ENCODE peak calls at places on chromosomes 13 and 19, in four cellular contexts. One of them, this sample, is unnamed.

GRCh38 chr13:66492479-66492878 is 737.7 kb downstream of the PCDH9 start:
- DNase-seq in Peyer's patch: no peak
- DNase-seq in stomach: no peak
- DNase-seq in H1: no peak
- DNase-seq in this sample: no peak

GRCh38 chr19:29259153-29259552 is 46.2 kb upstream of the UQCRFS1 start:
- DNase-seq in H1: no peak
- DNase-seq in Peyer's patch: no peak
- DNase-seq in stomach: no peak
- DNase-seq in this sample: no peak

GRCh38 chr19:48341006-48341405 is 15.7 kb downstream of the EMP3 start:
- DNase-seq in H1: no peak
- DNase-seq in stomach: no peak
- DNase-seq in Peyer's patch: no peak
- DNase-seq in this sample: no peak

GRCh38 chr19:47489072-47489914 is 5.3 kb upstream of the KPTN start:
- DNase-seq in Peyer's patch: no peak
- DNase-seq in H1: no peak
- DNase-seq in stomach: no peak
- DNase-seq in this sample: no peak

GRCh38 chr19:28727133-28727834 is 485.7 kb downstream of the UQCRFS1 start:
- DNase-seq in stomach: no peak
- DNase-seq in Peyer's patch: no peak
- DNase-seq in H1: peak; percentile 43
- DNase-seq in this sample: no peak

GRCh38 chr19:39110263-39110967 is 15.2 kb upstream of the PAK4 start:
- DNase-seq in Peyer's patch: peak; percentile 72
- DNase-seq in stomach: peak; percentile 81
- DNase-seq in H1: no peak
- DNase-seq in this sample: no peak

GRCh38 chr13:79060216-79060615 is 345.8 kb downstream of the RBM26 start:
- DNase-seq in H1: no peak
- DNase-seq in stomach: no peak
- DNase-seq in Peyer's patch: no peak
- DNase-seq in this sample: no peak

GRCh38 chr13:39599842-39600241 is 3.2 kb downstream of the LHFPL6 start:
- DNase-seq in H1: no peak
- DNase-seq in Peyer's patch: no peak
- DNase-seq in stomach: no peak
- DNase-seq in this sample: no peak

GRCh38 chr19:34475026-34475974 is 6.3 kb upstream of the WTIP start:
- DNase-seq in Peyer's patch: no peak
- DNase-seq in stomach: no peak
- DNase-seq in H1: no peak
- DNase-seq in this sample: no peak

GRCh38 chr13:80840313-80840976 is 499.5 kb upstream of the SPRY2 start:
- DNase-seq in H1: no peak
- DNase-seq in stomach: no peak
- DNase-seq in Peyer's patch: no peak
- DNase-seq in this sample: no peak

GRCh38 chr13:98022210-98022609 is 68.7 kb downstream of the IPO5 start:
- DNase-seq in Peyer's patch: no peak
- DNase-seq in stomach: no peak
- DNase-seq in H1: no peak
- DNase-seq in this sample: peak; percentile 35

GRCh38 chr13:59790626-59791025 is 373.1 kb downstream of the DIAPH3 start:
- DNase-seq in Peyer's patch: no peak
- DNase-seq in stomach: no peak
- DNase-seq in H1: no peak
- DNase-seq in this sample: no peak

GRCh38 chr19:14830702-14831101 is 4.3 kb downstream of the OR7A5 start:
- DNase-seq in Peyer's patch: no peak
- DNase-seq in H1: no peak
- DNase-seq in stomach: no peak
- DNase-seq in this sample: no peak
- TF ChIP-seq POLR2A in Peyer's patch: no peak
- TF ChIP-seq POLR2A in H1: no peak
- TF ChIP-seq POLR2A in stomach: no peak
- TF ChIP-seq POLR2A in this sample: no peak

DNA sequence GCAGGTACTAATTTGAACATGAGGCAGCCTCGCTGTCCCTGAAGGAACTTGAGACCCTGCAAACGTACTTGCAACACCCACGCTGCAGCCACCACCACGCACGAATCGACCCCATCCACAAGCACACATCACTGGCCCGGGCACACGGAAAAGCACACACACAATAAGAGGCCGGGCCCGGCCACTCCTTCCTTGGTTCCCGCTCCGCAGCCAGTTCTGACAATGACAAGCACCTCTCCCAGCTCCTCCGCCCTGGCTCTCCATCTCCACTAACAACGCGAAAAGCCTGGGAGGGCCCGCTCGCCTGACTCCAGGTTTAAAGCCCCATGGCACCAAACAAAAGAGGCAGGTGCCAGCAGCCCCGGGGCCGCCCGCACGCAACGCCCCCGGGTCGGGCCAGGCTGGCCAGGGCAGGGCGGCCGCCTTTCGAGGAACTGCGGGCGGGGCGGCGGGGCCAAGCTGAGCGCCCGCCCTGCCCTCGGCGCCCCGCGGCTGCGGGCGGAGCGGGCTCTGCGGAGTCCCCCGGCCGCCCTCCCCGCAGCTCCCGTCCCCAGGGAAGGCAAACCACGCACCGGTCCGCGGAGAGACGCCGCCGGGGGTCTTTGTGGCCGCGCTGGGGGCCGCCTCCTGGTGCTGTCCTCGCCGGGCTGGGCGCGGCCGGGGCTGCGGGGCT is 504 bp downstream of the DCLK1 start:
- DNase-seq in stomach: no peak
- DNase-seq in Peyer's patch: no peak
- DNase-seq in H1: no peak
- DNase-seq in this sample: peak; percentile 46
- H3K27ac ChIP-seq in stomach: no peak overlapping the region
- H3K27ac ChIP-seq in Peyer's patch: peak overlapping the region; percentile 43
- H3K27ac ChIP-seq in H1: no peak overlapping the region
- H3K27ac ChIP-seq in this sample: peak overlapping the region; percentile 54

GRCh38 chr19:56566904-56567273 is 379 bp upstream of the ZNF470 start:
- DNase-seq in H1: no peak
- DNase-seq in stomach: peak; percentile 46
- DNase-seq in Peyer's patch: no peak
- DNase-seq in this sample: peak; percentile 81
- H3K4me3 ChIP-seq in H1: peak overlapping the region; percentile 55
- H3K4me3 ChIP-seq in stomach: peak overlapping the region; percentile 81
- H3K4me3 ChIP-seq in Peyer's patch: peak overlapping the region; percentile 85
- H3K4me3 ChIP-seq in this sample: peak overlapping the region; percentile 78

GRCh38 chr19:45403272-45403671 is 1.6 kb downstream of the PPP1R13L start:
- DNase-seq in Peyer's patch: no peak
- DNase-seq in stomach: no peak
- DNase-seq in H1: no peak
- DNase-seq in this sample: no peak

GRCh38 chr19:45405435-45406164 is 731 bp upstream of the PPP1R13L start:
- DNase-seq in Peyer's patch: peak; percentile 90
- DNase-seq in H1: no peak
- DNase-seq in stomach: peak; percentile 91
- DNase-seq in this sample: peak; percentile 93

GRCh38 chr19:45403781-45404556 is 900 bp downstream of the PPP1R13L start:
- DNase-seq in Peyer's patch: peak; percentile 77
- DNase-seq in H1: no peak
- DNase-seq in stomach: peak; percentile 73
- DNase-seq in this sample: peak; percentile 81

GRCh38 chr19:45406165-45406956 is at the start of gene POLR1G:
- DNase-seq in stomach: peak; percentile 78
- DNase-seq in Peyer's patch: peak; percentile 88
- DNase-seq in H1: no peak
- DNase-seq in this sample: peak; percentile 82

DNA sequence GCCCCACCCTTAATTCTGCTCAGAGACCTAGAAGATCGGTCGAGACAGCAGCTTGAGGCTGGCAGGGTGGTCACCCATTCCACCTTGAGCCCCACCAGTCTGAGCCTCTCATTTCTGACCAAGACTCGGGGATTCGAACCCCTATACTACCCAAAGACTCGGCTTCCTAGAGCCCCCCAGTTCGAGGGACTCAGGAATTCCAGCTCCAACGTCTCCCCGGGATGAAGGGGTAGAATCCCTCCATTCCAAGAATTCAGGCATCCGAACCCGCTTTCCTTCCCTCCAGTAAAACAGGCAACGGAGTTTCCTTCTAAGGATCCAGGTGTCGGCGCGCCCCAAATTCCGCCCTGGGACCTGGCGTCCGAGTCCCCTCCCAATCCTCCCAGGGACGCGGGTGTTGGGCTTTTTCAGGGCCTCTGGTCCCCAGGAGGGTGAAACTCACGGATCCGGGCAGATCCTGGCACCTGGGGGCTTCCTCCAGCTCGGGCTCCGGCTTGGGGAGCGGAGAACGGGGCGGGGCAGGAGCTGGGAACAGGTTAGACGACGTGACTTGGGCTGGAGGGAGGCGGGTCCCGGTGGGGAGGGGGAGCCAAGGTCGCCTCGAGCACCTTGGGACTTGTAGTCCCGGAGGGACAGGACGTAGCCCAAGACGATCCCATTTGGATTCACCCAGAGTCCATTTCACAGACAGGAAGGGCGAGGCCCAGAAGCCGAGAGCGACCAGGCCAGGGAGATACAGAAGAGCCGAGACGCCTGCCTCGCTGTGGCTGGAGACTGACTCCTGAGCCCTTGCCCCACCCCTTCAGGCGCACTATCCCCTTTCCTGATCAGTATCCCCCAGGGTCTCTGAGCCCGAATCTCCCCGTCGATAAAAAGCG is at the start of gene PPP1R13L:
- DNase-seq in H1: no peak
- DNase-seq in Peyer's patch: peak; percentile 93
- DNase-seq in stomach: peak; percentile 92
- DNase-seq in this sample: peak; percentile 92
- TF ChIP-seq POLR2A in H1: no peak
- TF ChIP-seq POLR2A in Peyer's patch: peak; percentile 46
- TF ChIP-seq POLR2A in stomach: no peak
- TF ChIP-seq POLR2A in this sample: peak; percentile 87

GRCh38 chr19:50178320-50178719 is 15.2 kb upstream of the IZUMO2 start:
- DNase-seq in Peyer's patch: no peak
- DNase-seq in H1: no peak
- DNase-seq in stomach: no peak
- DNase-seq in this sample: no peak
- H3K27ac ChIP-seq in Peyer's patch: peak overlapping the region; percentile 90
- H3K27ac ChIP-seq in H1: no peak overlapping the region
- H3K27ac ChIP-seq in stomach: no peak overlapping the region
- H3K27ac ChIP-seq in this sample: no peak overlapping the region

GRCh38 chr13:27966641-27967202 is 2.4 kb downstream of the CDX2 start:
- DNase-seq in stomach: peak; percentile 24
- DNase-seq in Peyer's patch: peak; percentile 65
- DNase-seq in H1: no peak
- DNase-seq in this sample: no peak
- H3K4me3 ChIP-seq in stomach: peak overlapping the region; percentile 28
- H3K4me3 ChIP-seq in Peyer's patch: no peak overlapping the region
- H3K4me3 ChIP-seq in H1: no peak overlapping the region
- H3K4me3 ChIP-seq in this sample: no peak overlapping the region

DNA sequence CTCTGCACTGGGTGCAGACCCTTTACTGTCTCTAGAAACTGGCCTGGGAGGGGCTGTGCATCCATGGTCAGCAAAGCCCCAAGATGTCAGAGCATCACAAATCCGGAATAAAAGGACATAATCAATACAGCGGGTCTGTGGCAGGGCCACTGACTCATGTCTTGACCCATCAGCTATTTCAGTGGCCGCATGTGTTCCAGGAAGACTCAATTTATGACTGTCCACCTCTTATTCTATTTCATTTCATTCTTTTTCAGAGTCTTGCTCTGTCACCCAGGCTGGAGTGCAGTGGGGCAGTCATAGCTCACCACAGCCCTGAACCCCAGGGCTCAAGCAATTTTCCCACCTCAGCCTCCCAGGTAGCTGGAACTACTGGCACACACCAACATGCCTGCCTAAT is 53.2 kb downstream of the PEX11G start:
- DNase-seq in stomach: no peak
- DNase-seq in Peyer's patch: no peak
- DNase-seq in H1: no peak
- DNase-seq in this sample: no peak
- TF ChIP-seq POLR2A in stomach: no peak
- TF ChIP-seq POLR2A in Peyer's patch: no peak
- TF ChIP-seq POLR2A in H1: no peak
- TF ChIP-seq POLR2A in this sample: no peak

DNA sequence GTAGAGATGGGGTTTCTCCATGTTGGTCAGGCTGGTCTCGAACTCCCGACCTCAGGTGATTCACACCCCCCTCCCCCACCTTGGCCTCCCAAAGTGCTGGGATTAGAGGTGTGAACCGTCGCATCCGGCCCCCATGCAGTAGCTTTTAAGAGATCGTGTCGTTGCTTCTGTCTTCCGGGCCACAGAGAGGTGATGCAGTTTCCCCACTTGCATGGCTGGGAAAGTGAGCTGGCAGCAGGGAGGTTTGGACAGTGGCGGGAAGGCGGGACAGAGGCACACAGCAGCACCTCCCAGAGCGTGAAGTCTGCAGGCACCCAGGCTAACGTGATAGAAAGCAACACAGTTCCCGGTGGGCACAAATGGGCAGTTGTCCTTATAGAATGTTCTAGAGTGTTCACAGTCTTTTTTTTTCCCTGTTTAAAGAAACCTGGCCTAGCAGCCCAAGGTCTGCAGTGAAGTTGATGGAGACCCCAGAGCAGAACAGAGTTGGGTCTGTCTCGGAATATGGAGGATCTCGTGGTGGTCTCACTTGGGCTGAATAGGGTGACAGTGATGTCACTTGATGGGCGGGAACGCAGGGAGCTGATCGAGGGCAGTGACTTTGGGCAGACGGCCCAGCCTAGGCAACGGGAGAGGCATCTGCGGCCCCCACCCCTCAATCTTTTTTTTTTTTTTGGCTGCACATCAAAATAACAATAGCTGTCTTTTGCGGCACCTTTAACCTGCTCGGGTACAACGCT is 4.9 kb downstream of the UHRF1 start:
- DNase-seq in H1: no peak
- DNase-seq in Peyer's patch: no peak
- DNase-seq in stomach: no peak
- DNase-seq in this sample: no peak
- H3K27ac ChIP-seq in H1: no peak overlapping the region
- H3K27ac ChIP-seq in Peyer's patch: peak overlapping the region; percentile 75
- H3K27ac ChIP-seq in stomach: no peak overlapping the region
- H3K27ac ChIP-seq in this sample: no peak overlapping the region